ENCODE peak calls at places on chromosome 2, in six cellular contexts. V is ACHN, E is upper lobe of right lung, T is T-helper 1 cell, B is AG08396, F is mucosa of descending colon. L is an unnamed sample.

GRCh38 chr2:14778015-14778414 is 145.5 kb downstream of the LRATD1 start:
- DNase-seq in V (no peak), E (no peak), T (no peak), B (peak), F (no peak), L (no peak)

GRCh38 chr2:144759746-144760145 is 239.8 kb upstream of the ZEB2 start:
- DNase-seq in V (no peak), E (no peak), T (no peak), B (no peak), F (no peak), L (no peak)

GRCh38 chr2:233056961-233057605 is 3.1 kb upstream of the INPP5D start:
- DNase-seq in V (no peak), E (peak), T (no peak), B (no peak), F (no peak), L (no peak)

GRCh38 chr2:53767405-53768232 is at the start of gene CHAC2:
- DNase-seq in V (peak), E (peak), T (peak), B (peak), F (peak), L (peak)

GRCh38 chr2:186903183-186903582 is 54.2 kb upstream of the ZSWIM2 start:
- DNase-seq in V (peak), E (no peak), T (no peak), B (no peak), F (no peak), L (no peak)

GRCh38 chr2:108193251-108193650 is 46.5 kb upstream of the SULT1C3 start:
- DNase-seq in V (no peak), E (no peak), T (no peak), B (no peak), F (no peak), L (no peak)

GRCh38 chr2:2881507-2881906 is 496.1 kb downstream of the EIPR1 start:
- DNase-seq in V (no peak), E (no peak), T (no peak), B (no peak), F (no peak), L (no peak)

GRCh38 chr2:121281107-121281506 is 3.9 kb downstream of the TFCP2L1 start:
- DNase-seq in V (no peak), E (no peak), T (no peak), B (no peak), F (no peak), L (no peak)

GRCh38 chr2:240983996-240984498 is 14.4 kb upstream of the SNED1 start:
- DNase-seq in V (no peak), E (no peak), T (no peak), B (no peak), F (peak), L (peak)

GRCh38 chr2:8636041-8636491 is 45.8 kb upstream of the ID2 start:
- DNase-seq in V (no peak), E (no peak), T (no peak), B (no peak), F (peak), L (no peak)

GRCh38 chr2:30807249-30807648 is at the start of gene CAPN13:
- DNase-seq in V (no peak), E (no peak), T (no peak), B (no peak), F (peak), L (peak)

GRCh38 chr2:217326238-217327022 is 466.6 kb upstream of the TNP1 start:
- DNase-seq in V (no peak), E (no peak), T (no peak), B (no peak), F (no peak), L (no peak)

GRCh38 chr2:238561230-238561629 is 134.5 kb downstream of the ASB1 start:
- DNase-seq in V (no peak), E (no peak), T (no peak), B (no peak), F (no peak), L (no peak)

GRCh38 chr2:119225926-119226325 is 2.3 kb downstream of the STEAP3 start:
- DNase-seq in V (no peak), E (no peak), T (no peak), B (no peak), F (no peak), L (no peak)

GRCh38 chr2:20604957-20605381 is 45.9 kb downstream of the HS1BP3 start:
- DNase-seq in V (no peak), E (no peak), T (no peak), B (no peak), F (no peak), L (no peak)

GRCh38 chr2:181573140-181573736 is 83.7 kb downstream of the CERKL start:
- DNase-seq in V (peak), E (no peak), T (no peak), B (peak), F (no peak), L (no peak)

GRCh38 chr2:68594041-68594440 is 49.3 kb upstream of the PROKR1 start:
- DNase-seq in V (no peak), E (no peak), T (no peak), B (no peak), F (no peak), L (no peak)

GRCh38 chr2:127423880-127424279 is 5.7 kb downstream of the PROC start:
- DNase-seq in V (no peak), E (no peak), T (no peak), B (peak), F (no peak), L (no peak)

GRCh38 chr2:217844696-217845095 is 158.1 kb downstream of the TNS1 start:
- DNase-seq in V (no peak), E (no peak), T (no peak), B (no peak), F (no peak), L (no peak)

GRCh38 chr2:227509086-227509485 is 37.1 kb downstream of the AGFG1 start:
- DNase-seq in V (no peak), E (no peak), T (no peak), B (no peak), F (no peak), L (no peak)

GRCh38 chr2:240997856-240998705 is at the start of gene SNED1:
- DNase-seq in V (peak), E (peak), T (peak), B (peak), F (peak), L (peak)

GRCh38 chr2:68374184-68374583 is 9.1 kb downstream of the PLEK start:
- DNase-seq in V (no peak), E (no peak), T (no peak), B (no peak), F (no peak), L (no peak)

GRCh38 chr2:232859385-232859916 is 10.6 kb upstream of the SNORC start:
- DNase-seq in V (no peak), E (no peak), T (no peak), B (no peak), F (no peak), L (no peak)

GRCh38 chr2:72883356-72883962 is 3.7 kb upstream of the SPR start:
- DNase-seq in V (peak), E (no peak), T (no peak), B (peak), F (no peak), L (no peak)

GRCh38 chr2:157843935-157844334 is 32.2 kb downstream of the ACVR1 start:
- DNase-seq in V (no peak), E (no peak), T (no peak), B (no peak), F (no peak), L (no peak)

GRCh38 chr2:73085691-73086090 is 14.2 kb upstream of the SFXN5 start:
- DNase-seq in V (peak), E (peak), T (peak), B (peak), F (peak), L (peak)

GRCh38 chr2:23435250-23436035 is 50.5 kb downstream of the KLHL29 start:
- DNase-seq in V (no peak), E (no peak), T (no peak), B (no peak), F (no peak), L (no peak)

GRCh38 chr2:214519258-214519818 is 108.5 kb downstream of the VWC2L start:
- DNase-seq in V (no peak), E (no peak), T (no peak), B (no peak), F (no peak), L (no peak)

GRCh38 chr2:160822006-160822405 is 328.4 kb upstream of the RBMS1 start:
- DNase-seq in V (no peak), E (no peak), T (no peak), B (no peak), F (no peak), L (no peak)

GRCh38 chr2:79129260-79129659 is 9.0 kb downstream of the REG1A start:
- DNase-seq in V (no peak), E (no peak), T (no peak), B (no peak), F (no peak), L (no peak)

GRCh38 chr2:88694015-88694414 is 2.5 kb downstream of the RPIA start:
- DNase-seq in V (no peak), E (no peak), T (no peak), B (no peak), F (no peak), L (peak)

GRCh38 chr2:241774419-241775222 is 2.0 kb upstream of the GAL3ST2 start:
- DNase-seq in V (peak), E (peak), T (no peak), B (peak), F (peak), L (no peak)